ENCODE peak calls at places on chromosomes 11 and 22, in nine cellular contexts. E is Peyer's patch, P is bronchial epithelial cell, N is testis, D is neural progenitor cell, W is adrenal gland, M is fibroblast of lung, K is body of pancreas, X is cardiac muscle cell. G is an unnamed sample.

GRCh38 chr22:29938285-29938693 is 55.3 kb downstream of the MTMR3 start:
- DNase-seq in M (no peak), W (no peak), K (no peak), D (no peak), X (no peak), N (no peak), E (no peak), P (no peak), G (no peak)

GRCh38 chr11:112795896-112796686 is 165.1 kb upstream of the NCAM1 start:
- DNase-seq in D (no peak), E (no peak), M (peak; percentile 47), W (no peak), N (no peak), P (no peak), K (no peak), X (no peak), G (no peak)

GRCh38 chr11:57214494-57214893 is 22.6 kb downstream of the APLNR start:
- DNase-seq in E (no peak), D (no peak), P (peak; percentile 67), W (no peak), N (no peak), K (no peak), X (peak; percentile 74), M (peak; percentile 91), G (peak; percentile 80)

GRCh38 chr11:6404341-6405038 is 14.2 kb downstream of the SMPD1 start:
- DNase-seq in E (no peak), K (no peak), X (no peak), D (peak; percentile 60), P (peak; percentile 34), M (peak; percentile 52), W (no peak), N (no peak), G (peak; percentile 61)

GRCh38 chr22:44430716-44431115 is 67.3 kb downstream of the RTL6 start:
- DNase-seq in K (no peak), E (no peak), W (no peak), N (no peak), M (no peak), X (no peak), P (no peak), D (no peak), G (no peak)

GRCh38 chr11:77038029-77038824 is 4.0 kb downstream of the B3GNT6 start:
- DNase-seq in M (peak; percentile 43), P (no peak), W (no peak), N (no peak), K (no peak), X (no peak), E (no peak), D (no peak), G (no peak)

GRCh38 chr11:106156290-106156937 is 79.0 kb downstream of the AASDHPPT start:
- DNase-seq in E (no peak), N (peak; percentile 47), M (peak; percentile 79), K (peak; percentile 49), D (peak; percentile 49), X (peak; percentile 93), W (peak; percentile 42), P (peak; percentile 76), G (peak; percentile 77)

GRCh38 chr11:70467196-70468085 is 69.1 kb downstream of the CTTN start:
- DNase-seq in N (peak; percentile 78), X (peak; percentile 61), K (peak; percentile 67), E (peak; percentile 30), D (peak; percentile 80), M (no peak), W (peak; percentile 73), P (peak; percentile 30), G (peak; percentile 33)

GRCh38 chr11:44944181-44944852 is 6.4 kb downstream of the TP53I11 start:
- DNase-seq in X (no peak), W (no peak), N (no peak), E (no peak), D (peak; percentile 52), P (no peak), M (no peak), K (no peak), G (no peak)

GRCh38 chr22:46573781-46574437 is 36.5 kb upstream of the CELSR1 start:
- DNase-seq in W (peak; percentile 20), P (no peak), K (no peak), E (no peak), D (peak; percentile 1), N (no peak), X (no peak), M (no peak), G (no peak)

GRCh38 chr22:22071455-22071854 is 88.9 kb upstream of the TOP3B start:
- DNase-seq in N (no peak), K (no peak), D (no peak), P (no peak), M (no peak), W (no peak), X (no peak), E (no peak), G (no peak)

GRCh38 chr22:41909290-41910049 is 5.4 kb downstream of the SHISA8 start:
- DNase-seq in X (no peak), D (peak; percentile 58), N (no peak), K (no peak), W (no peak), P (no peak), E (peak; percentile 49), M (no peak), G (no peak)

GRCh38 chr11:36996795-36997194 is 398.8 kb upstream of the RAG2 start:
- DNase-seq in N (no peak), W (no peak), M (no peak), P (no peak), K (no peak), E (no peak), X (no peak), D (no peak), G (no peak)

GRCh38 chr11:37002831-37003230 is 404.8 kb upstream of the RAG2 start:
- DNase-seq in M (no peak), N (no peak), W (no peak), P (no peak), X (no peak), K (no peak), D (no peak), E (no peak), G (no peak)

GRCh38 chr11:36997656-36998055 is 399.6 kb upstream of the RAG2 start:
- DNase-seq in D (no peak), X (no peak), P (no peak), N (no peak), K (no peak), M (no peak), E (no peak), W (no peak), G (no peak)
- H3K4me3 ChIP-seq in D (no peak overlapping the region), X (no peak overlapping the region), P (no peak overlapping the region), N (no peak overlapping the region), K (no peak overlapping the region), M (no peak overlapping the region), E (no peak overlapping the region), W (no peak overlapping the region), G (no peak overlapping the region)

DNA sequence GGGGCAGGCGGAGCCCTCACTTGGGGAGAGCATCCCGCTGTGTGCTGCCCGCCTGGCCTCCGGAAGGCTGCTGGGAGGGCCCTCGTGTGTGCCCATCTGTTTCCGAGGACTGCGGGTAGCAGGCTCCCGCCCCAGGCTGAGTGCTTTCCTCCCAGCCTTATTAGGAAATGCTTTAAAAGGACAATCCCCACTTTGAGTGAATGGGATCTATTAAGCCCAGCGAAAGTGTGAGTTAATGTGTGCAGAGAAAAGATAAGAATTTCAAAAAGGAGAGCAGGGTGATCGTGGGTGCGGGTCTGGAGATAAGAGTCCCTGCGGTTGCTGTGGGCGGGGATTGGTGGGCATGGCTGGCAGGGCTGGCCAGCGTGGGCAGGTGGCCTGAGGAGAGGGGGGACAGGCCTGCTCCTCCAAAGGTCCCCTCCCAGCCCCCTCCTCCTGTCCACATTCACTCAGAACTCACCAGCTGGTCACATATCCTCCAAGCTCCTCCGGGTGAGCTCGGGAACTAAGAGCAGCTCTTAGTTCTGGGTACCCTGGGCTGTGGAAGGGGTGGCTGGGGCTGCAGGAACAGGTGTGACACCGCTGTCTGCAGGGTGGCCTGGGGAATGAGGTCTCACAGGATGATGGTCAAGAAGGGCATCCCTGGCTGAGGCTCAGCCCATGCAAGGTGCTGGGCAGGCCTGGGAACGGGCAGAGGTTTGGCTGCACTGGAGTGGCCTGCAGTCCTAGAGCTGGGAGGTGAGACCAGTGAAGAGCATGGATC is 1260.3 kb downstream of the BRD1 start:
- DNase-seq in K (no peak), W (no peak), N (no peak), D (no peak), X (no peak), M (no peak), P (no peak), E (no peak), G (peak; percentile 49)
- H3K4me3 ChIP-seq in K (no peak overlapping the region), W (no peak overlapping the region), N (no peak overlapping the region), D (no peak overlapping the region), X (no peak overlapping the region), M (no peak overlapping the region), P (no peak overlapping the region), E (no peak overlapping the region), G (peak overlapping the region; percentile 59)

GRCh38 chr11:2467695-2468055 is 22.9 kb downstream of the KCNQ1 start:
- DNase-seq in E (no peak), N (no peak), P (no peak), W (peak; percentile 14), M (no peak), D (no peak), K (peak; percentile 7), X (no peak), G (no peak)
- H3K4me3 ChIP-seq in E (no peak overlapping the region), N (no peak overlapping the region), P (no peak overlapping the region), W (no peak overlapping the region), M (no peak overlapping the region), D (no peak overlapping the region), K (no peak overlapping the region), X (no peak overlapping the region), G (no peak overlapping the region)

DNA sequence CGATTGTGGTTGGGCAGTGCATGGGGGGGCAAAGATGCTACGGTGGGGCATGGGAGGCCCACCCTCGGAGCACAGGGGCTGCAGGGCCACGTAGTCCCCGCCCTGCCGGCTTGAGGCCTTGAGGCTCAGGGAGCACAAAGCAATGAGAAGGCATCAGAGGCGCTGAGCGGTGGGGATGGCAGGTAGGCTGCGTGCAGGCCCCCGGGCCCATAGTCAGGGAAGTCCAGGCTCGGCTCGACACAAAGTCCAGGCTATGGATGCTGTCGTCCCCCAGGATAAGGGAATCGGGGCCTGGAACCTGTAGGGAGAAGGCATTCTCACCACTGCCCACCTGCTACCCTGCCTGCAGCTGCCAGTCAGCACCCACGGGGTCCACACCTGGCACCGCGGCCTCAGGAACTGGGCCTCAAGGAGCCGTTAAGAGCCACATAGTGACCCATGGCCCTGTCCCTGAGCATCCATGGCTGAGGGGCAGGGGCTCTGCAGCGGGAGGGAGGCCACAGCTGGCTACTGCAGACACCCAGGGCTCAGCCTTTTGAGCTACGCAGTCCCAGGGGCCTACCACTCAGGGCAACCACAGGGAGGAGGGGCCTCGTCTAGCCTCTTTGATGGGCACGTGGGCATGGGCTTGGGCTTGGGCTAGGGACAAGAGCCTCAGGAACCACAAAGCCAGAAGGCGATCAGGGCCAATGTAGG is 179.7 kb downstream of the IGLL1 start:
- DNase-seq in K (no peak), E (no peak), M (no peak), D (no peak), X (no peak), W (peak; percentile 5), P (no peak), N (no peak), G (no peak)
- H3K4me3 ChIP-seq in K (no peak overlapping the region), E (no peak overlapping the region), M (no peak overlapping the region), D (no peak overlapping the region), X (no peak overlapping the region), W (no peak overlapping the region), P (no peak overlapping the region), N (no peak overlapping the region), G (no peak overlapping the region)